ENCODE peak calls at places on chromosomes 16 and 17, in four cellular contexts. V, S, F and L are unnamed samples.

GRCh38 chr17:66675273-66675990 is 159.5 kb upstream of the CACNG5 start:
- DNase-seq in F (no peak), V (no peak), S (no peak), L (no peak)

GRCh38 chr17:78391843-78392242 is 13.4 kb downstream of the PGS1 start:
- DNase-seq in V (no peak), S (no peak), F (peak), L (no peak)

GRCh38 chr17:60535382-60536279 is 9.6 kb upstream of the APPBP2 start:
- DNase-seq in F (peak), S (no peak), V (no peak), L (no peak)

GRCh38 chr17:21165922-21166598 is 39.3 kb downstream of the DHRS7B start:
- DNase-seq in S (no peak), F (no peak), V (no peak), L (no peak)

GRCh38 chr16:49341706-49342105 is 31.9 kb upstream of the C16orf78 start:
- DNase-seq in F (no peak), S (no peak), V (no peak), L (no peak)

GRCh38 chr17:79965806-79966205 is 69.9 kb downstream of the TBC1D16 start:
- DNase-seq in V (no peak), F (no peak), S (no peak), L (no peak)

GRCh38 chr16:81251871-81252270 is 13.4 kb downstream of the BCO1 start:
- DNase-seq in V (no peak), S (no peak), F (peak), L (no peak)

GRCh38 chr16:48492131-48492530 is 106.9 kb upstream of the SIAH1 start:
- DNase-seq in F (no peak), S (no peak), V (no peak), L (no peak)

GRCh38 chr17:72234951-72235350 is 114.1 kb downstream of the SOX9 start:
- DNase-seq in V (no peak), F (no peak), S (no peak), L (no peak)

GRCh38 chr16:85613609-85614337 is 651 bp downstream of the GSE1 start:
- DNase-seq in F (peak), S (no peak), V (peak), L (no peak)

GRCh38 chr17:77861981-77862645 is 96.4 kb upstream of the TNRC6C start:
- DNase-seq in S (no peak), F (no peak), V (no peak), L (no peak)

GRCh38 chr16:85868495-85868894 is 30.5 kb upstream of the IRF8 start:
- DNase-seq in V (no peak), F (no peak), S (no peak), L (no peak)